ENCODE peak calls at places on chromosomes 1 and 21, in four cellular contexts. G is tibial artery, A is endothelial cell, C is C1 segment of cervical spinal cord. N is an unnamed sample.

GRCh38 chr1:86184401-86184800 is 27.8 kb upstream of the COL24A1 start:
- DNase-seq in A (no peak), C (no peak), G (no peak), N (no peak)

GRCh38 chr1:3529099-3529729 is 74.7 kb downstream of the ARHGEF16 start:
- DNase-seq in G (peak), C (no peak), A (no peak), N (no peak)

GRCh38 chr21:39051561-39051949 is 131.7 kb downstream of the PSMG1 start:
- DNase-seq in C (no peak), G (no peak), A (no peak), N (no peak)

GRCh38 chr21:42346866-42347600 is 3.8 kb downstream of the TFF2 start:
- DNase-seq in A (no peak), C (no peak), G (no peak), N (no peak)

GRCh38 chr1:237672748-237673147 is 218.0 kb downstream of the ZP4 start:
- DNase-seq in C (no peak), A (no peak), G (no peak), N (no peak)

GRCh38 chr21:34592120-34592561 is 22.8 kb downstream of the RCAN1 start:
- DNase-seq in G (no peak), C (no peak), A (no peak), N (no peak)

GRCh38 chr1:12174789-12175455 is 8.1 kb downstream of the TNFRSF1B start:
- DNase-seq in A (peak), G (no peak), C (no peak), N (no peak)

GRCh38 chr1:47471163-47471562 is 33.3 kb downstream of the FOXD2 start:
- DNase-seq in C (no peak), G (peak), A (no peak), N (no peak)

GRCh38 chr1:239858058-239858457 is 233.6 kb upstream of the FMN2 start:
- DNase-seq in G (no peak), A (no peak), C (no peak), N (peak)

GRCh38 chr21:20882462-20883415 is 115.5 kb upstream of the NCAM2 start:
- DNase-seq in C (no peak), A (peak), G (no peak), N (peak)

GRCh38 chr1:1669468-1670440 is 10.9 kb upstream of the CDK11B start:
- DNase-seq in A (no peak), G (no peak), C (no peak), N (no peak)

GRCh38 chr1:185338719-185339622 is 21.9 kb upstream of the IVNS1ABP start:
- DNase-seq in C (no peak), G (peak), A (no peak), N (no peak)

GRCh38 chr21:36388076-36388475 is 2.9 kb downstream of the CHAF1B start:
- DNase-seq in C (no peak), G (no peak), A (no peak), N (no peak)

GRCh38 chr1:209692296-209692695 is 12.3 kb upstream of the HSD11B1 start:
- DNase-seq in C (no peak), G (no peak), A (no peak), N (no peak)

GRCh38 chr1:215192306-215192705 is 109.8 kb downstream of the KCNK2 start:
- DNase-seq in C (no peak), G (no peak), A (no peak), N (no peak)

GRCh38 chr21:31873696-31874599 is 1.1 kb downstream of the HUNK start:
- DNase-seq in A (peak), C (no peak), G (no peak), N (peak)

N was measured in neuronal stem cell.